ENCODE peak calls at places on chromosomes 6 and 20, in five cellular contexts. C is neuronal stem cell, P is mesenchymal stem cell, U is H9, Q is trophoblast cell. O is an unnamed sample.

GRCh38 chr6:114955363-114955762 is 612.5 kb upstream of the HS3ST5 start:
- DNase-seq in C (no peak), P (no peak), U (no peak), Q (no peak), O (no peak)

GRCh38 chr6:81739230-81740195 is 13.0 kb downstream of the TENT5A start:
- DNase-seq in C (no peak), P (no peak), U (no peak), Q (no peak), O (no peak)

GRCh38 chr6:21505574-21505990 is 88.0 kb upstream of the SOX4 start:
- DNase-seq in C (no peak), P (no peak), U (no peak), Q (peak), O (no peak)

GRCh38 chr6:14922306-14922705 is 323.6 kb upstream of the JARID2 start:
- DNase-seq in C (no peak), P (peak), U (peak), Q (peak), O (no peak)

GRCh38 chr20:46211331-46211722 is 93.2 kb downstream of the CD40 start:
- DNase-seq in C (no peak), P (no peak), U (no peak), Q (no peak), O (no peak)

GRCh38 chr6:166966268-166966667 is 9.9 kb upstream of the RNASET2 start:
- DNase-seq in C (no peak), P (no peak), U (no peak), Q (no peak), O (no peak)

GRCh38 chr6:100503043-100503442 is 38.3 kb upstream of the SIM1 start:
- DNase-seq in C (no peak), P (no peak), U (no peak), Q (no peak), O (no peak)

GRCh38 chr20:50425076-50425475 is 85.1 kb upstream of the PTPN1 start:
- DNase-seq in C (no peak), P (peak), U (no peak), Q (no peak), O (no peak)

GRCh38 chr20:25006431-25007167 is 14.0 kb upstream of the APMAP start:
- DNase-seq in C (no peak), P (no peak), U (peak), Q (no peak), O (no peak)

GRCh38 chr6:84652356-84653026 is 111.9 kb downstream of the TBX18 start:
- DNase-seq in C (no peak), P (peak), U (no peak), Q (peak), O (no peak)

GRCh38 chr6:27775796-27776184 is 136.4 kb downstream of the OR2B2 start:
- DNase-seq in C (no peak), P (no peak), U (no peak), Q (no peak), O (no peak)

GRCh38 chr6:128882991-128883571 is at the start of gene LAMA2:
- DNase-seq in C (peak), P (peak), U (peak), Q (no peak), O (peak)

GRCh38 chr6:35718911-35719381 is 17.9 kb upstream of the ARMC12 start:
- DNase-seq in C (no peak), P (peak), U (no peak), Q (no peak), O (no peak)

GRCh38 chr6:155171747-155172191 is 92.0 kb upstream of the CLDN20 start:
- DNase-seq in C (no peak), P (peak), U (no peak), Q (no peak), O (no peak)

GRCh38 chr20:62259294-62259565 is 20.9 kb downstream of the OSBPL2 start:
- DNase-seq in C (no peak), P (no peak), U (no peak), Q (no peak), O (no peak)

GRCh38 chr20:48006036-48006833 is 221.0 kb upstream of the SULF2 start:
- DNase-seq in C (no peak), P (no peak), U (no peak), Q (no peak), O (no peak)

GRCh38 chr20:61670274-61670673 is 395.4 kb downstream of the TAF4 start:
- DNase-seq in C (no peak), P (no peak), U (no peak), Q (no peak), O (no peak)

GRCh38 chr6:131349199-131349598 is 213.9 kb downstream of the AKAP7 start:
- DNase-seq in C (no peak), P (no peak), U (no peak), Q (no peak), O (no peak)

GRCh38 chr6:74510878-74511277 is 695.0 kb downstream of the COL12A1 start:
- DNase-seq in C (no peak), P (no peak), U (no peak), Q (no peak), O (no peak)

GRCh38 chr6:28914941-28915340 is 8.8 kb downstream of the TRIM27 start:
- DNase-seq in C (no peak), P (no peak), U (no peak), Q (no peak), O (no peak)

GRCh38 chr6:159693894-159694545 is 979 bp upstream of the SOD2 start:
- DNase-seq in C (no peak), P (peak), U (peak), Q (no peak), O (no peak)

GRCh38 chr20:63121246-63121645 is 94.7 kb downstream of the YTHDF1 start:
- DNase-seq in C (no peak), P (no peak), U (no peak), Q (no peak), O (no peak)

GRCh38 chr6:36817176-36817817 is 21.9 kb downstream of the CPNE5 start:
- DNase-seq in C (no peak), P (no peak), U (no peak), Q (no peak), O (no peak)

GRCh38 chr6:111985202-111985731 is 68.6 kb upstream of the CCN6 start:
- DNase-seq in C (no peak), P (peak), U (peak), Q (peak), O (peak)

GRCh38 chr6:2355155-2355554 is 109.8 kb upstream of the GMDS start:
- DNase-seq in C (no peak), P (no peak), U (no peak), Q (no peak), O (no peak)

GRCh38 chr20:5001174-5002076 is at the start of gene SLC23A2:
- DNase-seq in C (no peak), P (peak), U (peak), Q (peak), O (no peak)

GRCh38 chr20:19995220-19995863 is 21.8 kb upstream of the NAA20 start:
- DNase-seq in C (no peak), P (peak), U (no peak), Q (peak), O (no peak)

GRCh38 chr20:23086056-23086551 is at the start of gene CD93:
- DNase-seq in C (no peak), P (no peak), U (no peak), Q (peak), O (no peak)

GRCh38 chr20:45963059-45964011 is 8.7 kb downstream of the ZNF335 start:
- DNase-seq in C (no peak), P (peak), U (peak), Q (peak), O (no peak)

GRCh38 chr6:39029156-39030011 is 19.2 kb upstream of the GLP1R start:
- DNase-seq in C (peak), P (peak), U (peak), Q (peak), O (peak)

GRCh38 chr6:162251257-162251656 is 476.3 kb downstream of the PRKN start:
- DNase-seq in C (no peak), P (no peak), U (no peak), Q (peak), O (peak)

GRCh38 chr6:100774681-100775080 is 106.4 kb downstream of the ASCC3 start:
- DNase-seq in C (no peak), P (no peak), U (no peak), Q (no peak), O (no peak)

GRCh38 chr6:52063584-52064400 is 23.6 kb downstream of the PKHD1 start:
- DNase-seq in C (peak), P (peak), U (peak), Q (peak), O (no peak)

GRCh38 chr6:107061125-107062020 is 33.4 kb downstream of the MTRES1 start:
- DNase-seq in C (no peak), P (peak), U (peak), Q (peak), O (peak)

GRCh38 chr6:168440520-168441433 is at the start of gene SMOC2:
- DNase-seq in C (no peak), P (no peak), U (peak), Q (no peak), O (peak)

GRCh38 chr6:79372757-79373156 is 138.3 kb upstream of the HMGN3 start:
- DNase-seq in C (no peak), P (no peak), U (no peak), Q (no peak), O (no peak)
- H2BK12ac ChIP-seq in C (no peak), P (no peak), U (no peak), Q (no peak), O (no peak)

GRCh38 chr6:165817771-165818170 is 154.7 kb upstream of the PDE10A start:
- DNase-seq in C (no peak), P (no peak), U (no peak), Q (no peak), O (no peak)

GRCh38 chr6:165818200-165818599 is 155.2 kb upstream of the PDE10A start:
- DNase-seq in C (no peak), P (no peak), U (no peak), Q (no peak), O (no peak)

GRCh38 chr6:165811512-165811911 is 148.5 kb upstream of the PDE10A start:
- DNase-seq in C (no peak), P (no peak), U (no peak), Q (no peak), O (no peak)

GRCh38 chr6:165817148-165817547 is 154.1 kb upstream of the PDE10A start:
- DNase-seq in C (no peak), P (no peak), U (no peak), Q (no peak), O (no peak)

GRCh38 chr6:165814669-165815068 is 151.6 kb upstream of the PDE10A start:
- DNase-seq in C (no peak), P (peak), U (no peak), Q (no peak), O (no peak)
- H2BK12ac ChIP-seq in C (no peak), P (no peak), U (no peak), Q (no peak), O (no peak)

GRCh38 chr6:47647188-47647587 is 51.2 kb upstream of the ADGRF4 start:
- DNase-seq in C (no peak), P (no peak), U (no peak), Q (no peak), O (no peak)
- H2BK12ac ChIP-seq in C (no peak), P (no peak), U (no peak), Q (no peak), O (no peak)

GRCh38 chr20:40887100-40887499 is 141.5 kb upstream of the TOP1 start:
- DNase-seq in C (no peak), P (no peak), U (no peak), Q (no peak), O (no peak)
- H2BK12ac ChIP-seq in C (no peak), P (no peak), U (no peak), Q (no peak), O (no peak)

DNA sequence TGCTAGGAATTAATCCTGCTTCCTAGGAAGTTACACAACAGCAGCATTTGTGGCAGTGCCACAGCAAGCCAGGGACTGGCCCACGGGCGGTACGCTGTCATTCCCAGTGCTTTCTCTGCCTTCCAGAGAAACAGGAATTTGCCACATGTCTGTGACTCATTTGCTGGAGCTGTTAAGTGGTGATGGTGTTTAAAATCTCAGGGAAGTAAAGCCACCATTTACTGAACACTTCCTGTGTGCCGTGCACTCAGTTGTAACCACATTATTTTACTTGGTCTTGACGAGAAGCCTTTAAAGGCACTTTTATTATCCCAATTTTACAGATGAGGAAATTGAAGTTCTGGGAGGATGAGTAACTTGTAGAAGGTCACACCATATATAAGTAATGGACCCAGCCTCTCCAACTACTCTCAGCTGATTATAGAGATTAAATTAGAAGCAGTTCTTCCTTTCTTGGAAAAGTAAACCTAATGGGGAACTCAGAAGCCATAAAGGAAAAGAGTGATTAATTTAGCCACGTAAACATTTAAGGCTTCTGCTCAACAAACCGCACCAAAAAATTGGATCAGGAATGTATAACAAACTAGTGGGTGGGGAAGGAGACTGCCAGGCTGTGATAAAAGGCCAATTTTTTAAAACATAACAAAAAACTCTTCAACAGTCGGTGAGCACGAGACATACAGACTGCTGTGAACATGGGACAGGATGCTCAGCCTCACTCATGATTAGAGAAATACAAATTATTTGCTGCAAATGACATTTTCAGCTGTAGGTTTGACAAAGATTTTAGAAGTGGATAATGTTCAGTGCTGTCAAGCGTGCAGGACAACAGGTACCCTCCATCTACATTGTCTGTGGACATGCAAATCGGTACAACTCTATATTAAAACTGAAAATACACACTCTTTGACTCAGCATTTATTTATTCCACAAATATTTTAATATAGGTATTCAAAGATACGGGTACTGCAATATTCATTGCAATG is 311.2 kb downstream of the NRN1 start:
- DNase-seq in C (no peak), P (peak), U (no peak), Q (peak), O (no peak)
- H2BK12ac ChIP-seq in C (no peak), P (no peak), U (no peak), Q (no peak), O (no peak)

O was measured in H1.